ENCODE peak calls at places on chromosomes 4 and X, in nine cellular contexts. X, K, O, H, Z, S, F, P and N are unnamed samples.

GRCh38 chr4:98720871-98721480 is 62.6 kb upstream of the TSPAN5 start:
- DNase-seq in X (peak; percentile 87), K (peak; percentile 91), O (no peak), H (peak; percentile 61), Z (no peak), S (peak; percentile 50), F (no peak), P (no peak), N (peak; percentile 58)

GRCh38 chr4:107058828-107059227 is 22.7 kb upstream of the DKK2 start:
- DNase-seq in X (no peak), K (no peak), O (no peak), H (peak; percentile 63), Z (no peak), S (no peak), F (no peak), P (peak; percentile 5), N (peak; percentile 27)

GRCh38 chrX:118356154-118356701 is 10.3 kb downstream of the WDR44 start:
- DNase-seq in X (peak; percentile 32), K (no peak), O (no peak), H (peak; percentile 28), Z (no peak), S (no peak), F (no peak), P (peak; percentile 85), N (no peak)

GRCh38 chrX:56211701-56212100 is 20.5 kb upstream of the KLF8 start:
- DNase-seq in X (no peak), K (no peak), O (no peak), H (no peak), Z (no peak), S (no peak), F (no peak), P (no peak), N (no peak)

GRCh38 chr4:182448281-182449151 is 205.3 kb downstream of the TENM3 start:
- DNase-seq in X (peak; percentile 89), K (peak; percentile 82), O (peak; percentile 97), H (peak; percentile 90), Z (peak; percentile 71), S (no peak), F (peak; percentile 50), P (peak; percentile 87), N (peak; percentile 92)

GRCh38 chr4:173301518-173302201 is 32.5 kb downstream of the HMGB2 start:
- DNase-seq in X (no peak), K (peak; percentile 52), O (peak; percentile 38), H (peak; percentile 40), Z (peak; percentile 55), S (no peak), F (peak; percentile 20), P (peak; percentile 38), N (peak; percentile 51)

GRCh38 chrX:94058728-94059382 is 384.8 kb downstream of the FAM133A start:
- DNase-seq in X (peak; percentile 20), K (peak; percentile 39), O (peak; percentile 64), H (peak; percentile 23), Z (peak; percentile 37), S (no peak), F (peak; percentile 3), P (no peak), N (no peak)

GRCh38 chrX:53563324-53563723 is 123.2 kb downstream of the HUWE1 start:
- DNase-seq in X (no peak), K (no peak), O (no peak), H (no peak), Z (no peak), S (no peak), F (no peak), P (no peak), N (no peak)

GRCh38 chr4:40838742-40839141 is 89.0 kb downstream of the NSUN7 start:
- DNase-seq in X (no peak), K (peak; percentile 2), O (no peak), H (peak; percentile 16), Z (no peak), S (no peak), F (no peak), P (no peak), N (no peak)

GRCh38 chr4:40840985-40841571 is 91.3 kb downstream of the NSUN7 start:
- DNase-seq in X (peak; percentile 77), K (peak; percentile 85), O (peak; percentile 92), H (peak; percentile 76), Z (peak; percentile 90), S (peak; percentile 38), F (peak; percentile 59), P (peak; percentile 83), N (peak; percentile 86)

GRCh38 chr4:40842318-40842717 is 92.6 kb downstream of the NSUN7 start:
- DNase-seq in X (no peak), K (no peak), O (no peak), H (no peak), Z (no peak), S (no peak), F (no peak), P (no peak), N (peak; percentile 42)

GRCh38 chr4:40842725-40843401 is 93.1 kb downstream of the NSUN7 start:
- DNase-seq in X (no peak), K (no peak), O (peak; percentile 61), H (no peak), Z (no peak), S (no peak), F (no peak), P (no peak), N (no peak)

DNA sequence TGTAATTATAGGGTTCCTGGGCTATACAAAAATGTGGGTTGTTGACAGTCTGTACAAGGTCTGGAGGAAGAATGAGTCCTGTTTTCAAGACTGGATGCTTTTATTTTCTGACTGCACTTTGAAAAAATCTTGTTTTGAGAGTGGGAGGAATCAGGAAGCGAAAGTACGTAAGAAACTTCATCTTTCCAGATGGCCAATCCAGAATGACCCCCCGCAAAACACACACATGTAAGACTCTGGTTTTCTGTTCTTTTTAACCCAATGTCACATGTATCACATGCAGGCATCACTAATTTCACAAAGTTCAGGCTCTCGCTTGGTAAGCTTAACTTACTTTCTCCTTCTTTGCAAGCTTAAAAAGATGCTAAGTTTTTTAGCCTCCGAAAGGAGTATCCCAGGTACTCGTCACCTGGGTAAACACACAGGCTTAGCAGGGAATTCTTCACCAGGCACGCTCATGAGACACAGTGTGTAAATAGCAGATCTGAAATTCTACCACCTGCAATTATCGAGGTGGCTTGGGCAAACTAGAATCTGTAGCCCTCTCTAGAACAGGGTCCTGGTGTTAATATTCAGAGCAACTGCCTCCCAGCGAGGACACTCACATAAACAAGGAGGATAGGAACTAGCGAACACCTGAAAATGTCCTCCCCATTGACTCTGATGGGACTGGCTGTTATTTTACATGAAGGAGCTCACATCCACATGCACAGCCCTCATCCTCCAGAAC is 90.7 kb downstream of the NSUN7 start:
- DNase-seq in X (no peak), K (no peak), O (no peak), H (no peak), Z (peak; percentile 55), S (no peak), F (no peak), P (no peak), N (no peak)
- H3K4me2 ChIP-seq in X (no peak overlapping the region), K (no peak overlapping the region), O (no peak overlapping the region), H (no peak overlapping the region), Z (peak overlapping the region; percentile 78), S (no peak overlapping the region), F (no peak overlapping the region), P (no peak overlapping the region), N (no peak overlapping the region)

GRCh38 chr4:185017964-185018772 is at the start of gene HELT:
- DNase-seq in X (peak; percentile 6), K (no peak), O (peak; percentile 61), H (no peak), Z (no peak), S (no peak), F (no peak), P (no peak), N (no peak)

GRCh38 chr4:185018834-185019450 is 652 bp downstream of the HELT start:
- DNase-seq in X (peak; percentile 40), K (no peak), O (peak; percentile 42), H (no peak), Z (no peak), S (no peak), F (no peak), P (no peak), N (no peak)

GRCh38 chr4:185020863-185021761 is 2.8 kb downstream of the HELT start:
- DNase-seq in X (peak; percentile 18), K (no peak), O (peak; percentile 57), H (no peak), Z (no peak), S (no peak), F (no peak), P (no peak), N (no peak)

GRCh38 chr4:185019451-185020292 is 1.4 kb downstream of the HELT start:
- DNase-seq in X (peak; percentile 27), K (no peak), O (peak; percentile 72), H (no peak), Z (no peak), S (no peak), F (no peak), P (no peak), N (no peak)

DNA sequence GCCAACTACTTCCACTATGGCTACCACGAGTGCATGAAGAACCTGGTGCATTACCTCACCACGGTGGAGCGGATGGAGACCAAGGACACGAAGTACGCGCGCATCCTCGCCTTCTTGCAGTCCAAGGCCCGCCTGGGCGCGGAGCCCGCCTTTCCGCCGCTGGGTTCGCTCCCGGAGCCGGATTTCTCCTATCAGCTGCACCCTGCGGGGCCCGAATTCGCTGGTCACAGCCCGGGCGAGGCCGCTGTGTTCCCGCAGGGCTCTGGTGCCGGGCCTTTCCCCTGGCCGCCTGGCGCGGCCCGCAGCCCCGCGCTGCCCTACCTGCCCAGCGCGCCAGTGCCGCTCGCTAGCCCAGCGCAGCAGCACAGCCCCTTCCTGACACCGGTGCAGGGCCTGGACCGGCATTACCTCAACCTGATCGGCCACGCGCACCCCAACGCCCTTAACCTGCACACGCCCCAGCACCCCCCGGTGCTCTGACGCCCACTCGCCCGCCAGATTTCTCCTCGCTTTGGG is 2.1 kb downstream of the HELT start:
- DNase-seq in X (peak; percentile 30), K (no peak), O (peak; percentile 61), H (peak; percentile 48), Z (no peak), S (no peak), F (no peak), P (no peak), N (no peak)
- TF ChIP-seq EZH2 in X (no peak), K (peak; percentile 75), O (no peak), H (no peak), Z (no peak), S (no peak), F (no peak), P (no peak), N (no peak)

GRCh38 chr4:151948351-151949016 is 187.7 kb upstream of the GATB start:
- DNase-seq in X (peak; percentile 83), K (peak; percentile 86), O (no peak), H (peak; percentile 91), Z (no peak), S (peak; percentile 32), F (no peak), P (no peak), N (peak; percentile 3)
- H3K27ac ChIP-seq in X (peak overlapping the region; percentile 67), K (peak overlapping the region; percentile 95), O (no peak overlapping the region), H (peak overlapping the region; percentile 72), Z (no peak overlapping the region), S (no peak overlapping the region), F (no peak overlapping the region), P (no peak overlapping the region), N (no peak overlapping the region)

DNA sequence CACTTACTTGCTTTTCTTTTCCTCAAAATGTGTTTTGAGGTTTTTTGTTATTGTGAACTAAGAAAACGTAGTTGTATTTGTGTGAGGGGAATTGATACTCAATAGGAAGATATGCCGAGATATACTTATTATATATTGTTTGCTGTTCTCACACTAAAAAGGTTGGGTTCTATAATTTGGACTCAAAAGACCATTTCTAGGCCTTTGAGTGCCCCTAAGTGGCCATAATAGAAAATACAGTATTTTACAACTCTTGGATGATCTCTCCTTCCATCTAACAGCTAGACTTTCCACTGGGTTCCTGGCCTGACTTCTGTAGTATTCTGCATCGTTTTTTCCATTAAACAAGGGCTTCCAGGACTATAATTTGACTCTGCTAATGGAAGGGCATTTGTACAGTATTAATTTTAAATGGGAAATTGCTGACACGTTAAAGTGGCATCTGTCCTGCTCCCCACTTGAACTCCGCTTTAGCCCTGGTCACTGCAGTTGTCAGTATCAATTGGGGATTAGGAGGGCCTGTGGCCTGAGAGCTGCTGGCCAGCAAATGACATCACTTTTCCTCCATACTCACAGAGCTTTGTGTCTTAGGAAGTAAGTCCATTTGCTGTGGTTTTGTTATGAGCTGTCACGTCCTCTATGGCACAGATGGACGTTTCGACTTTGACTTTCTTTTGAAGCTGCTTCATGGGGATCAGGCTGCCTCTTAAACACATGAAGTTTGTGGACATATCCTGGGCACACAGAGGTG is 176.9 kb downstream of the SLIT2 start:
- DNase-seq in X (no peak), K (peak; percentile 23), O (peak; percentile 3), H (peak; percentile 51), Z (no peak), S (no peak), F (no peak), P (no peak), N (peak; percentile 41)
- H3K4me2 ChIP-seq in X (no peak overlapping the region), K (no peak overlapping the region), O (no peak overlapping the region), H (no peak overlapping the region), Z (no peak overlapping the region), S (no peak overlapping the region), F (no peak overlapping the region), P (no peak overlapping the region), N (peak overlapping the region; percentile 29)